ENCODE peak calls at places on chromosomes 1 and 21, in ten cellular contexts. U is suprapubic skin, Y is H1, L is stomach, Z is SK-N-SH, A is ovary, N is transverse colon, F is tibial nerve, T is K562, W is GM12878. O is an unnamed sample. For H3K36me3, the result is how much of the 10 kb centered on the place peaks cover.

GRCh38 chr1:183023146-183023600 is at the start of gene LAMC1:
- DNase-seq in F (peak), W (no peak), Y (peak), Z (peak), L (peak), T (peak), U (peak), N (peak), A (peak), O (peak)

GRCh38 chr1:86965012-86965826 is 50.8 kb downstream of the HS2ST1 start:
- DNase-seq in F (peak), Y (no peak), T (peak), W (no peak), Z (peak), A (no peak), U (no peak), L (no peak), N (no peak), O (no peak)

GRCh38 chr1:246906833-246907232 is 24.9 kb downstream of the AHCTF1 start:
- DNase-seq in Z (no peak), N (no peak), A (no peak), W (no peak), U (no peak), L (no peak), F (no peak), Y (no peak), T (no peak), O (no peak)

GRCh38 chr1:5901841-5902240 is 90.4 kb downstream of the NPHP4 start:
- DNase-seq in Y (no peak), N (no peak), F (no peak), T (no peak), W (no peak), L (no peak), Z (no peak), U (peak), A (no peak), O (no peak)

GRCh38 chr21:30625449-30625848 is 5.0 kb downstream of the KRTAP20-4 start:
- DNase-seq in L (no peak), W (no peak), T (no peak), N (no peak), A (no peak), Y (no peak), Z (no peak), U (no peak), F (no peak), O (no peak)

GRCh38 chr1:27992271-27992670 is 32.5 kb downstream of the XKR8 start:
- DNase-seq in Z (no peak), T (no peak), U (no peak), F (no peak), A (no peak), L (no peak), Y (no peak), N (no peak), W (no peak), O (no peak)

GRCh38 chr1:32539584-32540571 is 651 bp downstream of the ZBTB8A start:
- DNase-seq in W (no peak), F (no peak), Z (peak), L (peak), Y (no peak), N (peak), T (peak), A (peak), U (no peak), O (peak)

GRCh38 chr1:8510041-8510823 is 192.3 kb downstream of the SLC45A1 start:
- DNase-seq in A (no peak), T (no peak), N (peak), Z (no peak), F (peak), Y (no peak), U (no peak), W (no peak), L (no peak), O (peak)

GRCh38 chr1:68231627-68232303 is 558 bp downstream of the WLS start:
- DNase-seq in Z (peak), T (no peak), L (peak), Y (no peak), F (peak), N (peak), W (no peak), U (peak), A (peak), O (peak)

GRCh38 chr1:55500601-55501000 is 285.4 kb upstream of the USP24 start:
- DNase-seq in W (no peak), U (no peak), N (no peak), T (no peak), Y (no peak), F (no peak), L (no peak), Z (no peak), A (no peak), O (no peak)

GRCh38 chr1:2474933-2475371 is 1.1 kb upstream of the PLCH2 start:
- DNase-seq in U (no peak), Z (peak), A (no peak), W (no peak), Y (no peak), N (no peak), T (peak), L (peak), F (no peak), O (no peak)

GRCh38 chr1:106233511-106233910 is 823.0 kb upstream of the PRMT6 start:
- DNase-seq in A (no peak), L (no peak), N (no peak), T (no peak), U (no peak), F (no peak), Z (no peak), W (no peak), Y (no peak), O (no peak)

GRCh38 chr1:95325337-95325736 is 91.3 kb downstream of the RWDD3 start:
- DNase-seq in Y (no peak), T (no peak), Z (peak), W (no peak), U (no peak), N (no peak), A (no peak), F (no peak), L (no peak), O (no peak)

GRCh38 chr1:226121049-226121586 is 58.6 kb downstream of the H3-3A start:
- DNase-seq in Y (no peak), Z (no peak), L (no peak), T (no peak), N (no peak), W (no peak), F (no peak), U (no peak), A (no peak), O (no peak)

GRCh38 chr1:41773842-41774241 is 144.9 kb downstream of the HIVEP3 start:
- DNase-seq in T (no peak), U (no peak), F (no peak), N (no peak), W (no peak), L (no peak), Y (no peak), A (no peak), Z (no peak), O (no peak)

GRCh38 chr1:53352576-53352975 is 24.7 kb upstream of the LRP8 start:
- DNase-seq in Y (no peak), L (no peak), Z (peak), F (no peak), A (no peak), T (no peak), U (no peak), N (no peak), W (no peak), O (no peak)

DNA sequence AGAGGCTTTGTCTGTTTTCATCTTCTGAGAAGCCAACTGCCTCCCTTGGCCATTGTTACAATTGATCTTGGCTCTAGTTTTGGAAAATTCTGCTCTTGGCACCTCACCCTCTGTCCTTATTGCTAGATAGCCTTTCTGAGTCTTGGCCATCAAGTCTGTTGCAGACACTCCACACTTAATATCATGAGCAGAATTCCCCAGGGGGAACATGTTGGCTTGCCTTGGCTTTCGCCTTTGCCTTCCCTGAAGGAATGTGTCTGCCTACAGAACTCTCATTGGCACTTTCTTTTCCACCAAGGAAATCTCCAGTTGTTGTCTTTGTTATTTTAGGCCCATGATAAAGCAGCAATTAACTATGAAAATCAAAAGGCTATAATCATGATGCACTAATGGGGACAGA is 42.7 kb upstream of the LDLRAP1 start:
- DNase-seq in Z (no peak), A (no peak), U (no peak), Y (no peak), T (no peak), F (peak), L (no peak), W (no peak), N (no peak), O (no peak)
- TF ChIP-seq EP300 in Z (no peak), A (no peak), U (no peak), Y (no peak), T (no peak), F (peak), L (no peak), W (no peak), N (no peak), O (no peak)

GRCh38 chr21:36257657-36258056 is 62.3 kb upstream of the MORC3 start:
- DNase-seq in Z (no peak), N (no peak), F (no peak), A (no peak), Y (no peak), W (no peak), T (no peak), U (no peak), L (no peak), O (no peak)

GRCh38 chr21:36263797-36264196 is 56.2 kb upstream of the MORC3 start:
- DNase-seq in L (no peak), Y (no peak), N (no peak), W (no peak), U (no peak), T (no peak), F (no peak), A (no peak), Z (no peak), O (no peak)

GRCh38 chr21:36261459-36261858 is 58.5 kb upstream of the MORC3 start:
- DNase-seq in N (no peak), W (no peak), Z (no peak), U (no peak), L (no peak), A (no peak), Y (no peak), T (no peak), F (no peak), O (no peak)

GRCh38 chr21:36260030-36260787 is 59.8 kb upstream of the MORC3 start:
- DNase-seq in L (peak), Y (no peak), N (peak), Z (peak), F (peak), A (peak), T (peak), U (no peak), W (peak), O (no peak)

GRCh38 chr21:36260802-36261201 is 59.2 kb upstream of the MORC3 start:
- DNase-seq in T (no peak), Z (no peak), A (no peak), U (no peak), F (no peak), W (no peak), L (no peak), Y (no peak), N (no peak), O (no peak)
- H3K36me3 ChIP-seq in T (under half), Z (under half), A (under half), U (under half), F (under half), W (under half), L (under half), Y (under half), N (under half), O (under half)

GRCh38 chr1:25549273-25550154 is 6.1 kb downstream of the LDLRAP1 start:
- DNase-seq in N (peak), U (no peak), Y (no peak), W (peak), L (peak), T (peak), A (no peak), Z (no peak), F (no peak), O (peak)
- H3K27ac ChIP-seq in N (peak), U (no peak), Y (no peak), W (peak), L (peak), T (peak), A (no peak), Z (no peak), F (peak), O (peak)

GRCh38 chr1:185676969-185677368 is 57.2 kb upstream of the HMCN1 start:
- DNase-seq in U (no peak), W (no peak), A (no peak), Y (no peak), T (no peak), Z (no peak), F (no peak), L (no peak), N (no peak), O (no peak)
- TF ChIP-seq EP300 in U (no peak), W (no peak), A (no peak), Y (no peak), T (no peak), Z (no peak), F (no peak), L (no peak), N (no peak), O (no peak)

GRCh38 chr1:17188889-17189631 is 15.9 kb upstream of the PADI1 start:
- DNase-seq in F (no peak), N (no peak), U (no peak), T (no peak), Z (no peak), A (no peak), W (no peak), Y (no peak), L (no peak), O (peak)
- H3K36me3 ChIP-seq in F (under half), N (under half), U (under half), T (under half), Z (under half), A (under half), W (under half), Y (under half), L (under half), O (under half)